ENCODE peak calls at places on chromosomes 6 and 20, in five cellular contexts. L is endodermal cell; R is memory B cell; W is T-cell; N is stimulated activated CD4-positive, alpha-beta T cell treated with anti-CD3 and anti-CD28 coated beads, Interleukin-12 subunit alpha, Interleukin-12 subunit beta, amount 100 ng/mL, for 48 hours. T is an unnamed sample.

GRCh38 chr6:27375613-27376079 is 12.9 kb upstream of the ZNF391 start:
- DNase-seq in L (peak), R (no peak), W (no peak), N (no peak), T (no peak)

GRCh38 chr20:4836473-4836872 is 114.8 kb downstream of the PRND start:
- DNase-seq in L (no peak), R (no peak), W (no peak), N (no peak), T (no peak)

GRCh38 chr6:44062771-44063560 is 64.3 kb downstream of the MRPL14 start:
- DNase-seq in L (peak), R (no peak), W (no peak), N (no peak), T (no peak)

GRCh38 chr20:46941404-46941803 is 46.8 kb downstream of the EYA2 start:
- DNase-seq in L (no peak), R (no peak), W (no peak), N (no peak), T (no peak)

GRCh38 chr6:31898200-31899011 is 908 bp upstream of the EHMT2 start:
- DNase-seq in L (peak), R (peak), W (peak), N (no peak), T (peak)

GRCh38 chr20:46062621-46063020 is 27.1 kb downstream of the NCOA5 start:
- DNase-seq in L (peak), R (no peak), W (no peak), N (no peak), T (no peak)

GRCh38 chr20:36162272-36162966 is 7.9 kb downstream of the EPB41L1 start:
- DNase-seq in L (no peak), R (no peak), W (no peak), N (no peak), T (no peak)

GRCh38 chr6:116279232-116280160 is at the start of gene TSPYL1:
- DNase-seq in L (peak), R (peak), W (peak), N (peak), T (peak)